ENCODE peak calls at places on chromosomes 2 and 18, in eight cellular contexts. L is sigmoid colon; X is neural progenitor cell; P is dorsolateral prefrontal cortex; I is esophagus squamous epithelium; F is ovary; N is CD8-positive, alpha-beta T cell; D is HCT116. U is an unnamed sample.

GRCh38 chr18:44852216-44852615 is 171.5 kb downstream of the SETBP1 start:
- DNase-seq in F (no peak), X (no peak), L (no peak), P (no peak), N (no peak), D (no peak), I (no peak), U (no peak)

GRCh38 chr18:50878345-50879301 is at the start of gene ME2:
- DNase-seq in P (peak), F (peak), L (peak), I (peak), X (peak), N (peak), D (peak), U (peak)

GRCh38 chr2:109350526-109350925 is 221.5 kb downstream of the SH3RF3 start:
- DNase-seq in F (no peak), L (no peak), P (no peak), D (no peak), X (no peak), I (no peak), N (no peak), U (no peak)

GRCh38 chr2:164771897-164772296 is 69.7 kb downstream of the COBLL1 start:
- DNase-seq in F (no peak), X (no peak), P (no peak), I (no peak), D (no peak), L (no peak), N (no peak), U (no peak)

GRCh38 chr2:120508581-120509041 is 162.7 kb downstream of the INHBB start:
- DNase-seq in L (peak), P (no peak), D (no peak), F (no peak), X (no peak), I (no peak), N (no peak), U (no peak)

GRCh38 chr18:72201032-72201431 is 343.1 kb downstream of the CBLN2 start:
- DNase-seq in L (no peak), N (no peak), X (no peak), D (no peak), F (no peak), P (no peak), I (no peak), U (no peak)

GRCh38 chr2:191670787-191671186 is 7.1 kb upstream of the NABP1 start:
- DNase-seq in X (no peak), L (no peak), F (no peak), I (no peak), D (no peak), N (no peak), P (no peak), U (no peak)

GRCh38 chr2:177405029-177405692 is 12.6 kb downstream of the AGPS start:
- DNase-seq in I (no peak), P (no peak), D (no peak), F (no peak), L (no peak), X (no peak), N (no peak), U (no peak)

GRCh38 chr2:73177645-73178255 is 24.6 kb upstream of the NOTO start:
- DNase-seq in X (peak), P (no peak), D (no peak), I (no peak), L (peak), N (no peak), F (no peak), U (no peak)
- TF ChIP-seq CTCF in X (no peak), P (peak), D (no peak), I (no peak), L (no peak), N (peak), F (no peak), U (no peak)

DNA sequence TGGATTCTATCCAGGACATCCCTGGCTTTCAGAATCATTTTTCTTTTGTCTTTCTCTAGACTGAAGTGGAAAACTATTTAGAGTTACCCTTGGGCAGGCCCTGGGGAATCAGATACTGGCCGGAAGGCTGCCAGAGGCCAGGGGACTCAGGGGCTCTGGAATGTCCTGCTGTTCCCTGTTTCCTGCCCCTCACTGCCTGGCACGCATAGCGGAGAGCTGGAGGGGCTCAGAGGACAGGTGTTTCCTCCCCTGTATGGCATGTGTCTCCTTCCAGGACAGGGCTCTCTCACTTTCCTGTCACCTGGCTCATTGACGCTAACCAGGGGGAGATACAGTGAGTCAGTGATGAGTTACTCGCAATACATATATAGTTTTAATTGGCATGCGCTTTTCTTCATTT is 38.8 kb downstream of the DYSF start:
- DNase-seq in L (peak), X (no peak), N (no peak), D (no peak), F (no peak), I (no peak), P (no peak), U (no peak)
- H3K27ac ChIP-seq in L (no peak), X (no peak), N (no peak), D (no peak), F (no peak), I (no peak), P (no peak), U (no peak)

GRCh38 chr2:59182249-59182648 is 941.1 kb upstream of the FANCL start:
- DNase-seq in F (no peak), X (peak), P (no peak), L (no peak), N (no peak), D (no peak), I (no peak), U (peak)
- TF ChIP-seq CTCF in F (no peak), X (peak), P (peak), L (peak), N (no peak), D (no peak), I (no peak), U (no peak)

DNA sequence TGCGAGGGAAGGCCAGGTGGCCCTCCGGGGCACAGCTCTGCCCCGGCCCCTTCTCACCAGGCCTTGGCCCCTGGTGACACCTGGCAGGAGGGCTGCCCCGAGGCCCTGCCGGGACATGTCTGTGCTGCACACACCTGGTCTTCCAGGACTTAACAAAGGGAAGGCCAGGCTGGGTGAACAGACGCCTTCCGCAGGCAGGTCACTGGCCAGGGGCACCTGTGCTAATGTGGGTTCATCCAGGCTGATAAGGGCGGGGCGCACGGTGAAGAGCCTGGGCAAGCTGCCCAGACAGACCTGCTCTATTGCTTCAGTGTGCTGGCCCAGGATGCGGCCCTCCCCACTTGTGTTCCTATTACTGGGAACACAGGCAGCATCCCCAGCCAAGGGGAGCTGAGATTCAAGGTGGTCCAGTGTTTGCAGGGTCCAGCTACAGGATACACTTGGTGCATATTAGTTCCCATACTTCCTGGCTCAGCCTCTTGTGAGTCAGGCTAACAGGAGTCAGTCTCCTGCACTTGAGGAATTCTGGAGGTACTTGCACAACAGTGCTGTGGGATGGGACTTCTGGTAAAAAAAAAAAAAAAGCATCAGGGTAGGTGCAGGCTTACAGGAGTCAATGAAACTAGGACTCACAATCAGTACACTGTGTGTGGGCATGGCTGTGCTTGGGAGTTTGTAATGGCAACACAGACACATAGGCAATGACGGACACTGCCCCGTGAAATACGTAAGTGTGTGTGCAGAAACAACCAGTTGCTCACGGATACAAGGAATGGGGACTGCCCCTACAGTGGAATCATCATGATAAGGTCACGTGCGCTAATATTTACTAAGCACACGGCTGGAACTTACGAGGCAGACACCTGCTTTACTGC is 261.4 kb downstream of the TWIST2 start:
- DNase-seq in L (no peak), X (no peak), P (no peak), F (no peak), D (no peak), N (no peak), I (no peak), U (no peak)
- H3K27ac ChIP-seq in L (peak), X (no peak), P (peak), F (no peak), D (no peak), N (no peak), I (peak), U (peak)

DNA sequence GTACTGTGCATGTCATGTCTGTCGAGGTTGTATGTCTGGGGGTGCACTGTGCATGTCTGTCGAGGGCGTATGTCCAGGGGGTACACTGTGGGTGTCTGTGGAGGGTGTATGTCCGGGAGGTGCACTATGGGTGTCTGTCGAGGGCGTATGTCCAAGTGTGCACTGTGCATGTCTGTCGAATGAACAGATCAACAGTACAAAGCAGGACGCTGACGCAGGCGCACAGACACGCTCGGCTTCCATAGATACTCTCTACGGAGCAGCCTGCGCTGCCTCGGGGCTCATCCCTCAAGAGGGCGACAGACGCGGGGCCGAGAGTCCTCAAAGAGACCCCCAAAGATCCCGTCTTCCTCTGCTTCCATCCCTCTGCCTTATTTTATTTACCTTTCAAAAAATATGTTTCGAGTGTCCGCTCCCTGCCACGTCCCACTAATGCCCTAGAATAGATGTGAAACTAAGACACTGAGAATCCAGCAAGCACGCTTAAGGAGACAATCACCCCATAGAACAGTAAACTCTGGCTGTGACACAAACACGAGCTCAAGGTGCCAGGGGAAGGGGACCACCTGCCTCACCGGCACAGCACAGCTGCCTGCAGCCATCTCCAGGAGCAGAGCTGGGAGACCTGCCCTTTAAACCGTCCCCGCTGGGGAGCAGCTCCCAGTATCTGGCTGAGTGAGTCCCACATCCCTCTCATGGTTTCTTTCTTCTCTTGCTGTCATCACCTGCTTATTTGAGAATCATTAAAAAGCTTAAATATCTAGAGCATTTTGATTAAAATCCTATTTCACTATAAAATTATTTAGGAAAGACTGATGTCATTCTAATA is 250.5 kb upstream of the MYT1L start:
- DNase-seq in F (no peak), L (no peak), D (no peak), X (no peak), N (no peak), P (no peak), I (no peak), U (no peak)
- TF ChIP-seq CTCF in F (no peak), L (no peak), D (no peak), X (no peak), N (no peak), P (no peak), I (no peak), U (no peak)

DNA sequence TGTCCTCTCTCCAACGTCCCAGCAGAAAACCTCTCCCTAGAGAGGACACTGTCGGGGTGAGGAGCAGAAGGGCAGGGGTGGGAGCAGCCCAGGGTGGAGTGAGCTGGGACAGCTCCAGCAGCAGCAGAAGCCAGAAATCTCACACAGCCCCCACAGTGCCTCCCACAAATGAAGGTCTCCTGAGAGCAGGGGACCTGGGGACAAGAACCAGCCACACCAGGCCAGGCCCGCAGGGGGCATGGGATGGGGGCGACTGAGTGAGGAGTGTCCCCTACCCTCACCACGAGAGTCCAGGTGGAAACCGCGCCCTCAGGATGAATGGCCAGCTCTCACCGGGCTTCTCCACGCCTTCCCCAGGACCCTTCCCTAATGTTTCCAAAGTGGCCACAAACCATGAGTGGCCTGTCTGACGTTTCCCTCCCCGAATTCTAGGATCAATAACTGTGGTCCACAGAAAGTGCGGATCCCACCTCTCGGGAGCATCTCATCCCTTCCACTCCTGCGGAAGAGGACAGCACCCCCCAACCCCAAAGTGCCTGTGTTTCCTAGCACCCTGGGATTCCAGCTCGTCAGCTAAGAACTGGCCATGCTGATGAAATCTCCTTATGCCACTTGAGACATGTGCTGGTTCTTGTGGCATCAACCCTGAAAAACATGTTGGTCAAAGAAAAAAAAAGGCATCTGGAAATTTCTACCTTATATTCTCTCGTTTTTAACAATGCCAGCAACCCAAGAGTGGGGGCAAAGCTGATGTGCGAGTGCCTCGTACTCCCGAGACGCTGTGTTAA is 121.1 kb downstream of the HDAC4 start:
- DNase-seq in L (no peak), P (no peak), I (no peak), X (no peak), D (no peak), N (peak), F (peak), U (no peak)
- H3K27ac ChIP-seq in L (peak), P (no peak), I (peak), X (no peak), D (peak), N (no peak), F (no peak), U (no peak)

GRCh38 chr2:231388725-231389346 is 6.7 kb upstream of the B3GNT7 start:
- DNase-seq in P (no peak), N (no peak), I (no peak), F (no peak), L (no peak), X (no peak), D (no peak), U (no peak)

GRCh38 chr2:231386446-231386845 is 9.1 kb upstream of the B3GNT7 start:
- DNase-seq in F (no peak), X (no peak), L (no peak), P (no peak), I (no peak), N (no peak), D (no peak), U (no peak)

GRCh38 chr2:231390667-231391066 is 4.8 kb upstream of the B3GNT7 start:
- DNase-seq in P (no peak), L (no peak), D (no peak), F (no peak), I (no peak), X (no peak), N (no peak), U (no peak)

GRCh38 chr2:231385429-231385828 is 10.1 kb upstream of the B3GNT7 start:
- DNase-seq in P (no peak), N (no peak), I (no peak), D (no peak), L (no peak), X (no peak), F (no peak), U (no peak)

DNA sequence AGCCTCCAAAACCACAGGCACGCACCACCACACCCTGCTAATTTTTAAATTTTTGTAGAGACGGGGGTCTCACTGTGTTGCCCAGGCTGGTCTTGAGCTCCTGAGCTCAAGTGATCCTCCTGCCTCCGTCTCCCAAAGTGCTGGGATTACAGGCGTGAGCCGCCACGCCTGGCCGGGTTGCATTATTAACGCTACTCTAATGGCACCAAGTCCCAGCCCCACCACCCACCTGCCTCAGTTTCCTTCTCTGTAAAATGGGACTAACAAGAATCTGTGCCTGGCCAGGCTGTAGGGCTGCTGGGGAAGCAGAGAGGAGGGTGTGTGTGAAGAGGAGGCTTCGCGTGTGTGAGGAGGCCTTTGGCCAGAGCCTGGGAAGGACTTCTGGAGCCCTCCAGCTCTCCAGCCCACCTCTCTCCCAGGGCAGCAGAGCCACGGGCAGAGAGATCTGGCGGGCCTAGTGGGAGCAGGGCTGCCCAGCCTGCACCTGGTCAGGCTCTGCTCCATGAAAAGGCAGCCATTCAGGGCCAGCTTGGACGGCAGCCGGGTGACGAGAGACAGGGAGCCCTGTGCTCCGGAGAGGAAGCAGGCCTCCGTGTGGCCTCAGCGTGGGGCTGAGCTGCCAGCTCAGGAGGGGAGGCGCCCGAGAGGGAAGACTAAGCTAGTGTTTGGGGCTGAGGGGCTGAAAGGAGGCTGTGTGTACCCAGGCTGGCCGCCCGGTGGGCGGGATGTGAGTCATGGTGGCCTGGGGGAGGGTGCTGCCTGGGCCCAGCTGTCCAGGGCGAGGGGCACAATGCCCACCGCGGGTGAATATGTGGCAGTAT is 7.4 kb upstream of the B3GNT7 start:
- DNase-seq in L (peak), P (peak), X (no peak), N (no peak), D (no peak), I (no peak), F (peak), U (no peak)
- TF ChIP-seq CTCF in L (no peak), P (peak), X (no peak), N (no peak), D (no peak), I (no peak), F (no peak), U (no peak)

GRCh38 chr18:58992301-58993231 is 127.9 kb downstream of the ZNF532 start:
- DNase-seq in F (no peak), L (no peak), I (no peak), P (no peak), X (no peak), D (no peak), N (no peak), U (no peak)
- H3K27ac ChIP-seq in F (no peak), L (peak), I (peak), P (no peak), X (no peak), D (peak), N (no peak), U (peak)

DNA sequence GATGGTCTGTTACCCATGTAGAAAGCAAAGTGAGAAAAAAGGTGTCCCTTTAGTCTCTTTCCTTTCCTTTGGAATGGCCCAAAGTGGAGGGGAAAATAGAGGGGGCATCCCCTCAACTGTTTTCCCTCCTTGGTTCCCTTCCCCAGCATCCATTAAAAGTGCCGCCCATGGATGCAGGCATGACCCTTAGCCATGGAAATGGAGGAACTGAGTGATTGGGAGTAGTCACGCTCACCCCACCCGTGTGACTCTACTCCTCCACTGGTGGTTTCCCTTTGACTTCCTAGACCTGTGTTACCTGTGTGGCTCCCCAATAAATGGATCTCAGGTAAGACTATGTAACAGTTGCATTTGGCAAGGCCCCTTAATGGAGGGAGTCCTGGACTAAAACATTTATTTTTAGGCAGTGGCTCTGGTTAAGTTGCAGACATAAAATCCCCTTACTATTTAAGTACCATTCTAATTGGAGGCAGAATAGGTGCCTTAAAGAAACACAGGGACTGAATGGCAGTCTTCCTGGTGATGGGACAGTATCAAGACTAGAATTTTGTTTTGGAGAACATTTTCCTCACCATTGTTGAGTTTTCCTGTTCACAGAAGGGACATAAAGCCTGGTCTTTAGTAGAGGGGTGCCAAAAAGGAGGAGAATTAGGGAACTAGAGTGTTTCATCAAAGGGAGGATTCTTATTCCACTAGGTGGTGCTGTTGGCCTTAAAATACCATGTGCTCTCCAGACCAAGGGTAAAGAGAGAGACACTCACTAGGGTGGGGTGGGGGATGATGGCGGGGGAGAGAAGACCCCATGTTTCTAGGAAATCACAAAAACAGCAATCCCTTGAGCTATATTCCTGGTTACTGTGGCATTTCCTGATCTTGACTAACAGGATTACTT is 25.7 kb upstream of the PLA2R1 start:
- DNase-seq in I (no peak), P (no peak), N (no peak), X (peak), F (no peak), L (no peak), D (no peak), U (no peak)
- TF ChIP-seq CTCF in I (no peak), P (no peak), N (no peak), X (peak), F (no peak), L (no peak), D (peak), U (no peak)